ENCODE peak calls at places on chromosome 18, in five cellular contexts. F is IMR-90, G is GM12878, I is K562, C is HepG2. U is an unnamed sample.

GRCh38 chr18:3998698-3999333 is 456.3 kb downstream of the DLGAP1 start:
- DNase-seq in G (no peak), F (peak), C (peak), I (peak), U (no peak)

GRCh38 chr18:55421612-55422381 is 166.2 kb downstream of the TCF4 start:
- DNase-seq in C (no peak), G (no peak), I (no peak), F (no peak), U (no peak)

GRCh38 chr18:35827275-35827929 is 145.1 kb upstream of the RMP24 start:
- DNase-seq in I (peak), C (no peak), G (no peak), F (no peak), U (no peak)

GRCh38 chr18:52670903-52671302 is 330.9 kb downstream of the DCC start:
- DNase-seq in G (no peak), I (no peak), C (peak), F (peak), U (peak)

GRCh38 chr18:29378739-29379138 is 1201.8 kb upstream of the CDH2 start:
- DNase-seq in I (no peak), G (no peak), C (no peak), F (no peak), U (no peak)

GRCh38 chr18:8695932-8696510 is 9.3 kb upstream of the MTCL1 start:
- DNase-seq in I (no peak), C (no peak), F (no peak), G (no peak), U (no peak)

GRCh38 chr18:23816740-23817139 is 127.5 kb downstream of the LAMA3 start:
- DNase-seq in I (no peak), C (no peak), G (no peak), F (no peak), U (no peak)

GRCh38 chr18:76827205-76827885 is 5.0 kb downstream of the ZNF236 start:
- DNase-seq in I (no peak), C (no peak), F (peak), G (no peak), U (no peak)

GRCh38 chr18:77763530-77763929 is 513.9 kb downstream of the GALR1 start:
- DNase-seq in C (no peak), F (no peak), I (no peak), G (no peak), U (no peak)

GRCh38 chr18:5309888-5310470 is 14.5 kb upstream of the ZBTB14 start:
- DNase-seq in C (no peak), F (no peak), G (peak), I (no peak), U (no peak)

GRCh38 chr18:9575558-9575957 is 38.8 kb downstream of the PPP4R1 start:
- DNase-seq in I (peak), F (peak), C (peak), G (no peak), U (peak)

GRCh38 chr18:32378705-32379104 is 92.0 kb downstream of the GAREM1 start:
- DNase-seq in F (peak), I (no peak), G (no peak), C (peak), U (peak)

GRCh38 chr18:62458868-62459716 is 63.7 kb upstream of the ZCCHC2 start:
- DNase-seq in G (no peak), F (no peak), C (no peak), I (no peak), U (no peak)

GRCh38 chr18:76991021-76991688 is 141.4 kb downstream of the MBP start:
- DNase-seq in C (no peak), F (no peak), G (no peak), I (no peak), U (no peak)

GRCh38 chr18:80253871-80254492 is 6.7 kb upstream of the PARD6G start:
- DNase-seq in G (no peak), C (no peak), F (no peak), I (peak), U (peak)

DNA sequence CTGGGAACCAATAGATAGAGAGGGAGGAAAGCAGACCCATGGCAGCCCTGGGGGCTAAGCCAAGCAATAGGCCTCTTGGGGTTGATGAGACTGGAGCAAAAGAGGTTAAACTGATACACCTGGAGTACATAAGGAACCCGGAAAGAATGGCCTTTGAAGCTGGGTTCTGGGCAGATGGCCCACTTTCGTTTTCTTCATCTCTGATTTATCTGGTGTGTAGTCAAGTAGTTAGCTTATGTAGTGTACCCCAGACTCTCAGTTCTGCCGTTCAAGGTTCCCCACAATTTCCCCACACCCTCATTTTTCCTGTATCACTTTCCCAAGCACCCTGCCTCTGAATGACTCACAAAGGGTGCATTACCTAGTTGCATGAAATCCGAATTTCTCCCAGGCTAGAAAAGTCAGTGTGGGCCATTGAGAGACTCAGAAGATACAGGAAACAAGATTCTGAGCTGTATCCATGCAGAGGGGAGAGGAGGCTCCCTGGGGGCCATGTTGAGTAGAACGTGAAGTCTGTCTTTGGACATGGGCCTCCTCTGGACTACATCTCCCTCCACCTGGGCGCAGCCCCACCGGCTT is 235.0 kb downstream of the LOXHD1 start:
- DNase-seq in C (no peak), F (no peak), G (no peak), I (no peak), U (no peak)
- H3K4me2 ChIP-seq in C (no peak), F (no peak), G (no peak), I (peak), U (no peak)

DNA sequence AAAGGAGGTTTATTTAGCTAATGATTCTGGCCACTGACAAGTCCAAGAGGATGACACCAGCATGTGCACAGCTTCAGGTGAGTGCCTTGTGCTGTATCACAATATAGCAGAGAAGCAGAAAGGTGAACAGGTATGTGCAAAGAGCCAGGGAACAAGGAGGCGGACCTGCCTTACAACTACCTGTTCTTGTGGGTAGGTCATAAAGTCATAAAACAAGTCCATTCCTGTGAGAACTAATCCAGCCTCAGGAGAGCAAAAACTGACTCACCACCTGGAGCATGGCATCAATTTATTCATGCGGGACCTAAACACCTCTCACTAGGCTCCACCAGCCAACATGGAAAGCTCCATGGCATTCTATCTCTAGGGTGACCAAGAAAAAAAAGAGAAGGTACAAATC is 234.2 kb downstream of the ASXL3 start:
- DNase-seq in G (no peak), C (no peak), I (no peak), F (no peak), U (no peak)
- TF ChIP-seq BHLHE40 in G (no peak), C (no peak), I (no peak), F (no peak), U (no peak)

DNA sequence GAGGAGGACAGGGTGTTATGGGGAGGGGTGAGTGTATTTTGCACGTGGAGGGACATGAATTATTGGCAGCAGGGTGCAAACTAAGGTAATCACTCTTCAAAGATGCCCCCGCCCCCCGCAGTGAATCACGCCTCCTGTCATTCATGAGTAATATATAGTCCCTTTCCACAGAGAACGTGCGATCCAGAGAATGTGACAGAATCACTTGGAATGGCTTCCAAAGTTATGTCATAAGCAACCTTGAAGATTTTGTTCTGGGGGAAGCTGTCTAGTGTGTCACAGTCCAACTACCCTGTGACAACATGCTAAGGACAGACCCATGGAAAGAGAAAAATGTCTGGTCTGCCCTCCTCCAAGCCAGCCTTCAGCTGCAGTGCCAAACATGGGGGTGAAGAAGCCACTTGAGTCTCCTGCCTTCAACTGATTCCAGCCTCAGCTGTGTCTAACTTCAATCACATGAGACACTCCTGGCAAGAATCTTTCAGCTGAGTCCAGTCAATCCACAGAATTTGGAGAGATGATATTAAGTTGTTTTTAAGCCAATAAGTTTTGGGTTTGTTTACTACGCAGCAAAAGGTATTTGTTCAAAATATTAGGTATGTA is 259.1 kb downstream of the SS18 start:
- DNase-seq in G (no peak), I (no peak), F (no peak), C (no peak), U (no peak)
- H3K4me2 ChIP-seq in G (no peak), I (no peak), F (no peak), C (no peak), U (no peak)

GRCh38 chr18:45457933-45458332 is 157.3 kb upstream of the SLC14A2 start:
- DNase-seq in G (no peak), I (no peak), F (no peak), C (no peak), U (no peak)
- TF ChIP-seq BHLHE40 in G (no peak), I (no peak), F (no peak), C (no peak), U (no peak)

DNA sequence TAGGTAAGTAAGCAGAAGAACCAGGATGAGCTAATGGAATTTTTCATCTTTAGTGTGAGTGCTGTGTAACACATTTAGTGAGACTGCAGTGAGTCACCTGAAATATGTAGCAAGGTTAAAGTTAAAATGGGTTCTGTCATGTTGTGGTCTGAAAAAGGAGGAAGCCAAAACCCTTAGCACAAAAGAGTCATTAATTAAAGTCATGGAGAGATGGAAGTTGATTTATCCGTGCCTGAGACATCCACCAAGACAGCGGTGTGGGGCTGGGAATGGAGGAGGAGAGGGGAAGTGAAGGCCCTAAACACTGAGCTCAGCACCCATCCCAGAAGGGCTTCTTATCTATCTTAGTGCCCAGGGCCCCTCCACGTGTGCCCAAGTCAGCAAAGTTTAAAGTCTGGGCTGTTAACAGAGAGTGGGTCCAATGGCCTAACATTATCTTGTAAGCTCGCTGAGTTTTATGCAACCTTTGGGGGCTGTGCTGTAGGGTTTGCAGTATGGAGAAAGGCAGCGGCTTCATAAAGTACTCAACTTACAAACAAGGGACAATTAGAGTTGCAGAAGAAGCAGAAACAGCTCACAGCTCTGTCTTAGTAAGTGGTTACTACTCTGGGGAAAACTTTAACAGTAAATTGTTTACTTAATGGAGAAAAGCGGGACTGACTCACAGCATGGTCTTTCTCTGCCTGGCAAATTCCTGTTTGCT is 9.3 kb downstream of the ENOSF1 start:
- DNase-seq in F (peak), C (peak), I (no peak), G (no peak), U (no peak)
- H3K4me2 ChIP-seq in F (peak), C (peak), I (no peak), G (no peak), U (peak)

DNA sequence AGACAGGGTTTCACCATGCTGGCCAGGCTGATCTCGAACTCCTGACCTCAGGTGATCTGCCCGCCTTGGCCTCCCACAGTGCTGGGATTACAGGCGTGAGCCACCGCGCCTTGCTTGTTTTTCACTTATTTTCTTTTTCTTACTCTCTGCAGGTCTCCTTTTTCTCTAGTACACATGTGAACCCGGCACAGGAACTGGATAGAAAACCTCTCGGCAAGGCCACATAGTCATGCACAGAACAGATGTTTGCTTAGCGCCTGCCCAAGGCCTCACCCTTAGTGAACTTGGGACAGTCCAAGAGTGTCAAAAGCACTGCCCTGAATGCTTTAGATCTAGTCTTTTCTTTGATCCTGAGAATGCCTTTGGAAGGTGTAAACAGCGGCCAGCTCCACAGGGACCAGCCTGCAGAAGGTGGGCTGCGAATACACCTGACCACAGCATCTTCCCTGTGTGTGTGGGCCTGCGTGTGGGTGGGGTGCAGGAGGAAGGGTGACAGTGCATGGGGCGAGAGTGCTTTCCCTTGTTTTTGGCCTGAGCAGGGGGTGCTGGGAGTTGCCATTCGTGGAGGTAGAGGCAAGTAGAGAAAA is 27.0 kb downstream of the IMPA2 start:
- DNase-seq in I (no peak), C (peak), F (no peak), G (no peak), U (no peak)
- TF ChIP-seq BHLHE40 in I (no peak), C (peak), F (no peak), G (no peak), U (no peak)

DNA sequence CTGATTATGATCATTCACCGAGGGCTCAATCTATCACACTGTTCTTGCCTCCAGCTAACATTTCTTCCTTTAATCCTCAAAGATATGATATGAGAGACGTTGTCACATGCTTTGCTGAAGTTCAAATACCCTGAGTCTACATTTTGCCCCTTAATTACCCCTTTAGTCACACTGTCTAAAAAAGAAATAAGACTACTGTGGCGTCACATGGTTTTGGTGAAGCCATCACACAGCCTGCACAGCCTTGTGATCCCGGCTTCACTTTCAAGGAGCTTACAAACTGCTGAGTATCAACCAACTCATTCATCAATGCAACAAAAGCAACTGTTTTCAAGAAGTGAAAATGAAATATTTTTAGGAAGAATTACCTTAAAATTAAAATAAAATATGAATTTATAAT is 31.9 kb upstream of the SOCS6 start:
- DNase-seq in F (no peak), I (no peak), C (no peak), G (no peak), U (no peak)
- H3K4me2 ChIP-seq in F (no peak), I (no peak), C (no peak), G (no peak), U (no peak)

GRCh38 chr18:46675112-46675511 is 18.1 kb upstream of the LOXHD1 start:
- DNase-seq in F (no peak), C (no peak), I (no peak), G (no peak), U (no peak)
- TF ChIP-seq BHLHE40 in F (no peak), C (no peak), I (no peak), G (no peak), U (no peak)

DNA sequence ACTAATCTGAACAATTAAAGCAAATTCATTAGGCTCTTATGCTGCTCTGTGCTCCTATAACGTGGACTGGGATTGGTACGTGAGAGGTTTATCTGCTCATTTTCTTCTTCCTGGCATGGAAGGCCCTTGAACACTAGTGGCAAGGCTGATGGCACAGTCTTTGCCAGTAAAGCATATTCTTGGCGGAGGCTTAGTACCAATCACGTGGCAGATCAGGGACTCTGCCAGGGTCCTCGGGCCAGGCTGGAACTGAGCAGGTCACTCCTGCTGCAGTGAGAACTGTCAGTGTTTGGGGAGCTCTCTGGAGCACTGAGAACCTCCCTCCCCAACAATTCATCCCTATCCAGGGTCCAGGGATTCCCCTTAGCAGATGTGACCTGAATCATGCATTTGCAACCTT is 3.7 kb upstream of the ALPK2 start:
- DNase-seq in I (no peak), C (no peak), G (no peak), F (no peak), U (no peak)
- H3K4me2 ChIP-seq in I (no peak), C (no peak), G (no peak), F (no peak), U (no peak)

GRCh38 chr18:75162467-75162866 is 46.5 kb downstream of the PTGR3 start:
- DNase-seq in I (no peak), C (no peak), G (no peak), F (peak), U (peak)
- TF ChIP-seq BHLHE40 in I (no peak), C (no peak), G (no peak), F (no peak), U (no peak)

U was measured in A549.